ENCODE peak calls at places on chromosomes 11 and 22, in six cellular contexts. D, O, I, F, K and W are unnamed samples.

GRCh38 chr11:9506489-9507343 is 45.9 kb downstream of the ZNF143 start:
- DNase-seq in D (peak), O (peak), I (peak), F (peak), K (peak), W (peak)

GRCh38 chr11:47215366-47215925 is 672 bp downstream of the DDB2 start:
- DNase-seq in D (no peak), O (no peak), I (peak), F (no peak), K (peak), W (no peak)

GRCh38 chr11:1529774-1530173 is 42.3 kb downstream of the DUSP8 start:
- DNase-seq in D (no peak), O (no peak), I (no peak), F (no peak), K (no peak), W (no peak)

GRCh38 chr11:12679471-12679870 is 5.2 kb downstream of the TEAD1 start:
- DNase-seq in D (no peak), O (no peak), I (no peak), F (no peak), K (no peak), W (no peak)

GRCh38 chr11:57370251-57370650 is 10.7 kb downstream of the PRG3 start:
- DNase-seq in D (no peak), O (no peak), I (peak), F (no peak), K (peak), W (peak)

GRCh38 chr22:39569066-39569465 is 1.5 kb upstream of the CACNA1I start:
- DNase-seq in D (no peak), O (no peak), I (no peak), F (no peak), K (no peak), W (no peak)

GRCh38 chr11:16815047-16815767 is 76.8 kb downstream of the C11orf58 start:
- DNase-seq in D (no peak), O (no peak), I (no peak), F (no peak), K (no peak), W (peak)

GRCh38 chr11:64241430-64242153 is 697 bp downstream of the FKBP2 start:
- DNase-seq in D (peak), O (peak), I (peak), F (peak), K (peak), W (peak)

GRCh38 chr11:23079382-23079813 is 219.1 kb upstream of the CCDC179 start:
- DNase-seq in D (no peak), O (peak), I (peak), F (no peak), K (no peak), W (peak)

GRCh38 chr22:50049299-50050195 is 8.6 kb downstream of the TTLL8 start:
- DNase-seq in D (no peak), O (no peak), I (no peak), F (no peak), K (no peak), W (no peak)

GRCh38 chr22:22881116-22882032 is 6.2 kb upstream of the IGLL5 start:
- DNase-seq in D (no peak), O (no peak), I (no peak), F (no peak), K (peak), W (no peak)

GRCh38 chr11:19276859-19277808 is 36.4 kb upstream of the E2F8 start:
- DNase-seq in D (no peak), O (peak), I (peak), F (no peak), K (peak), W (no peak)

GRCh38 chr11:132962026-132962425 is 570.3 kb downstream of the OPCML start:
- DNase-seq in D (no peak), O (no peak), I (no peak), F (no peak), K (no peak), W (peak)

GRCh38 chr11:5304046-5304445 is 2.3 kb upstream of the OR51B4 start:
- DNase-seq in D (no peak), O (no peak), I (no peak), F (no peak), K (no peak), W (no peak)

GRCh38 chr11:70398834-70399680 is 728 bp downstream of the CTTN start:
- DNase-seq in D (no peak), O (no peak), I (no peak), F (no peak), K (peak), W (no peak)

GRCh38 chr11:92477686-92478085 is 253.1 kb downstream of the FAT3 start:
- DNase-seq in D (no peak), O (no peak), I (no peak), F (no peak), K (no peak), W (no peak)

GRCh38 chr11:71283960-71284359 is 31.6 kb upstream of the SHANK2 start:
- DNase-seq in D (no peak), O (no peak), I (no peak), F (no peak), K (peak), W (no peak)

GRCh38 chr11:115893701-115894100 is 389.5 kb upstream of the CADM1 start:
- DNase-seq in D (no peak), O (no peak), I (peak), F (no peak), K (peak), W (peak)

GRCh38 chr11:104075091-104075490 is 38.7 kb downstream of the DDI1 start:
- DNase-seq in D (no peak), O (no peak), I (no peak), F (no peak), K (no peak), W (no peak)

GRCh38 chr22:37166675-37167066 is 17.0 kb upstream of the IL2RB start:
- DNase-seq in D (peak), O (peak), I (peak), F (peak), K (peak), W (peak)

GRCh38 chr11:69925366-69926196 is 106.4 kb upstream of the FGF3 start:
- DNase-seq in D (no peak), O (peak), I (no peak), F (no peak), K (no peak), W (peak)

GRCh38 chr22:35987487-35987886 is 41.1 kb downstream of the RBFOX2 start:
- DNase-seq in D (no peak), O (peak), I (no peak), F (no peak), K (no peak), W (peak)

GRCh38 chr22:50289151-50289941 is 18.1 kb downstream of the PLXNB2 start:
- DNase-seq in D (no peak), O (no peak), I (no peak), F (no peak), K (no peak), W (no peak)

GRCh38 chr11:40062616-40063015 is 1396.8 kb downstream of the LRRC4C start:
- DNase-seq in D (no peak), O (no peak), I (no peak), F (no peak), K (no peak), W (no peak)

DNA sequence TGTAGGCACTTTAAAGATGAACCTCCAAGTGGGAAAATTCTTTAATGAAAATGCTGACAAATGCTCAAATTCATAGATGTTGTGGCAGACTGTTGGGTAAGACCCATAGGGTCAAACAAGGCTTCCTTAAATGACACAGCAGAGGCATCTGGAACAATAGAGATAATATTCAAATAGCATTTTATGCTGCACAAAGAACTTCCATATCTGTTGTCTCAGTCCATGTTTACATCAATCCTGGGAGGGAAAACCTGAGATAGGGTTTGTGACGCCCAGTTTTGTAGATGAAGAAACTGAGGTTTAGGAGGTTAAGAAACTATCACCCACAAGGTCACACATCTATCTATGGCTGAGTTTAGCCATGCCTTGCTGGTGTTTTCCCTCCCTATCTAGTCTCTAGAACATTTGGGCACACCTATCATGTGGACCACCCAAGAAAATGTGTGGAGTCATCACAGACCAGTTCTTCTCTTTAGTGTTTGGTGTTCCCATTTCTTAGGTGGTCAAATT is 106.4 kb downstream of the EHF start:
- DNase-seq in D (no peak), O (no peak), I (no peak), F (no peak), K (no peak), W (no peak)
- H3K23ac ChIP-seq in D (no peak), O (no peak), I (no peak), F (no peak), K (no peak), W (no peak)

GRCh38 chr22:20953668-20954500 is 13.2 kb upstream of the AIFM3 start:
- DNase-seq in D (no peak), O (peak), I (no peak), F (no peak), K (peak), W (peak)

GRCh38 chr22:20957691-20958440 is 9.2 kb upstream of the AIFM3 start:
- DNase-seq in D (peak), O (peak), I (peak), F (no peak), K (peak), W (no peak)

GRCh38 chr22:20957118-20957690 is 9.9 kb upstream of the AIFM3 start:
- DNase-seq in D (peak), O (peak), I (peak), F (no peak), K (peak), W (no peak)

GRCh38 chr22:20955548-20955947 is 11.5 kb upstream of the AIFM3 start:
- DNase-seq in D (no peak), O (peak), I (no peak), F (no peak), K (peak), W (no peak)

GRCh38 chr22:20956258-20957117 is 10.6 kb upstream of the AIFM3 start:
- DNase-seq in D (peak), O (peak), I (peak), F (no peak), K (peak), W (peak)
- H3K4me3 ChIP-seq in D (peak), O (peak), I (no peak), F (peak), K (peak), W (peak)

GRCh38 chr11:74168838-74169237 is 2.0 kb downstream of the C2CD3 start:
- DNase-seq in D (no peak), O (no peak), I (no peak), F (no peak), K (no peak), W (no peak)

GRCh38 chr11:74169736-74170458 is 905 bp downstream of the C2CD3 start:
- DNase-seq in D (no peak), O (peak), I (peak), F (no peak), K (no peak), W (no peak)

GRCh38 chr11:74175923-74176322 is 4.8 kb downstream of the PPME1 start:
- DNase-seq in D (no peak), O (no peak), I (no peak), F (no peak), K (no peak), W (no peak)

GRCh38 chr11:74171630-74172465 is 759 bp downstream of the PPME1 start:
- DNase-seq in D (no peak), O (peak), I (peak), F (no peak), K (no peak), W (no peak)

GRCh38 chr11:74170694-74171629 is at the start of the genes C2CD3 and PPME1:
- DNase-seq in D (peak), O (peak), I (peak), F (peak), K (peak), W (peak)
- H3K23ac ChIP-seq in D (no peak), O (no peak), I (peak), F (peak), K (no peak), W (peak)

GRCh38 chr11:130180896-130181294 is 21.3 kb downstream of the ST14 start:
- DNase-seq in D (no peak), O (no peak), I (no peak), F (no peak), K (no peak), W (no peak)
- H3K4me3 ChIP-seq in D (no peak), O (no peak), I (no peak), F (no peak), K (peak), W (no peak)

DNA sequence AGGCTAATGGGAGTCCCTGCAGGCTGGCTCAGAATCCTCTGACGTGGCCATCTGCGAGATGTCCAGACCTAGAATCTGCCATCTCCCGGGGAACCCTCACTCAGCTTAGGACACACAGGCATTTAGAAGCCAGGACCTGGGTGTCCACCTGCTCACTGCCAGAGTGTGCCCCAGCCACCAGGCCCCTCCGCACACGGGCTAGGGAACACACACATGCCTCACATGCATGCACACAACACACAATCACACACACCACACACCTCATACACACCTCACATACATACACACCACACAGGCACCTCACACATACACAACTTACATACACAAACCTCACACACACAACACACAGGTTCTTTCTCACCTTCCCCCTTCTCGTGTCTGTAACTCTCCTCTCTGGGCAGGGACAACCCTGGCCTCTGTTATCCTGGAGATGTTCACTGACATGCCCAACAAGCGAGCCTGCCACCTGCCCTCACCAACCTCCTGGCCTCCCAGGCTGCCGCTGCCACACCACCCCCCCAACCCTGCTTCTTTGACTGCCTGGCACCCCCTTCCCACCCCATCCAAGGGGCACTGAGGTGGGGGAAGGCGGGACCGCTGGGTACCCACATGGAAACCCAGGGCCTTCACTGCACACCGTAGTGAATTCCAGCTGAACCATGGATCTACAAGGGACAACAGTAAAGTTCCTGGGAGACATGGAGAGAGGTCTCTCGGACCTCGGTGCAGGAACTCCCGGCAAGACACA is 38.1 kb downstream of the GNB1L start:
- DNase-seq in D (peak), O (no peak), I (no peak), F (no peak), K (no peak), W (no peak)
- H3K23ac ChIP-seq in D (no peak), O (no peak), I (no peak), F (peak), K (no peak), W (no peak)

GRCh38 chr11:44564198-44564597 is 1.3 kb upstream of the CD82 start:
- DNase-seq in D (no peak), O (no peak), I (no peak), F (no peak), K (no peak), W (peak)
- H3K4me3 ChIP-seq in D (no peak), O (peak), I (no peak), F (no peak), K (no peak), W (no peak)

GRCh38 chr11:33161120-33162005 is at the start of gene CSTF3:
- DNase-seq in D (peak), O (peak), I (peak), F (peak), K (peak), W (peak)
- H3K23ac ChIP-seq in D (no peak), O (no peak), I (no peak), F (no peak), K (no peak), W (peak)

GRCh38 chr11:83191986-83192385 is 1.5 kb upstream of the ANKRD42 start:
- DNase-seq in D (no peak), O (no peak), I (no peak), F (no peak), K (peak), W (no peak)
- H3K4me3 ChIP-seq in D (no peak), O (peak), I (no peak), F (no peak), K (no peak), W (no peak)